ENCODE peak calls at places on chromosomes 3 and 15, in five cellular contexts. M, A, S, Y and E are unnamed samples.

GRCh38 chr3:192129586-192129985 is 597.8 kb downstream of the FGF12 start:
- DNase-seq in Y (no peak), A (no peak), S (no peak), M (no peak), E (no peak)

GRCh38 chr3:11654166-11654565 is 10.5 kb upstream of the VGLL4 start:
- DNase-seq in Y (no peak), M (no peak), A (no peak), S (no peak), E (no peak)

GRCh38 chr15:66573719-66574641 is 8.2 kb upstream of the LCTL start:
- DNase-seq in M (peak; percentile 11), Y (no peak), A (no peak), S (no peak), E (no peak)

GRCh38 chr3:123405021-123405420 is 43.9 kb downstream of the ADCY5 start:
- DNase-seq in Y (no peak), A (no peak), M (no peak), S (no peak), E (no peak)

GRCh38 chr3:72791132-72791531 is 57.1 kb downstream of the SHQ1 start:
- DNase-seq in A (no peak), S (no peak), Y (no peak), M (no peak), E (no peak)

GRCh38 chr15:33866101-33866737 is 102.1 kb upstream of the CHRM5 start:
- DNase-seq in Y (no peak), A (no peak), M (no peak), S (no peak), E (no peak)

GRCh38 chr3:77048186-77048585 is 8.3 kb downstream of the ROBO2 start:
- DNase-seq in Y (no peak), S (no peak), A (no peak), M (no peak), E (no peak)

GRCh38 chr3:153284282-153284938 is 122.4 kb downstream of the RAP2B start:
- DNase-seq in Y (peak; percentile 36), A (no peak), S (no peak), M (no peak), E (no peak)

GRCh38 chr3:9951962-9952805 is at the start of gene PRRT3:
- DNase-seq in Y (peak; percentile 53), M (no peak), S (peak; percentile 45), A (peak; percentile 20), E (peak; percentile 20)

GRCh38 chr15:79981861-79982455 is 11.0 kb upstream of the BCL2A1 start:
- DNase-seq in Y (no peak), S (no peak), M (no peak), A (no peak), E (no peak)

GRCh38 chr15:71747128-71748083 is 62.9 kb upstream of the NR2E3 start:
- DNase-seq in Y (no peak), A (no peak), S (no peak), M (no peak), E (no peak)

GRCh38 chr3:51306093-51306492 is 79.0 kb upstream of the MANF start:
- DNase-seq in A (no peak), S (no peak), Y (no peak), M (no peak), E (no peak)

GRCh38 chr3:58357402-58357801 is 24.7 kb downstream of the PXK start:
- DNase-seq in Y (no peak), A (no peak), M (no peak), S (no peak), E (no peak)

GRCh38 chr3:183502782-183503181 is 52.7 kb downstream of the KLHL6 start:
- DNase-seq in S (no peak), M (no peak), Y (no peak), A (no peak), E (no peak)

GRCh38 chr3:187651282-187651681 is 18.9 kb downstream of the SST start:
- DNase-seq in A (no peak), Y (no peak), S (no peak), M (no peak), E (no peak)

GRCh38 chr15:31296304-31297220 is 30.1 kb upstream of the KLF13 start:
- DNase-seq in Y (no peak), M (peak; percentile 97), A (no peak), S (peak; percentile 91), E (no peak)

GRCh38 chr3:185199671-185200070 is 46.8 kb upstream of the C3orf70 start:
- DNase-seq in A (no peak), Y (no peak), M (no peak), S (no peak), E (no peak)

GRCh38 chr3:179068779-179069530 is 2.7 kb downstream of the ZMAT3 start:
- DNase-seq in S (no peak), A (peak; percentile 27), Y (peak; percentile 26), M (no peak), E (peak; percentile 4)

GRCh38 chr3:185021326-185021725 is 131.5 kb downstream of the C3orf70 start:
- DNase-seq in S (no peak), M (no peak), A (no peak), Y (no peak), E (no peak)

GRCh38 chr3:17116007-17116659 is 231.4 kb downstream of the PLCL2 start:
- DNase-seq in M (no peak), Y (no peak), S (no peak), A (no peak), E (no peak)

GRCh38 chr3:190012314-190012782 is 108.3 kb downstream of the P3H2 start:
- DNase-seq in S (no peak), A (no peak), M (no peak), Y (no peak), E (no peak)

GRCh38 chr15:92578096-92578835 is 77.3 kb downstream of the FAM174B start:
- DNase-seq in S (no peak), Y (no peak), M (no peak), A (no peak), E (no peak)

GRCh38 chr3:30448946-30449686 is 157.3 kb upstream of the TGFBR2 start:
- DNase-seq in A (no peak), S (no peak), Y (no peak), M (no peak), E (no peak)

GRCh38 chr3:133472242-133472641 is 72.4 kb downstream of the BFSP2 start:
- DNase-seq in A (no peak), Y (no peak), S (no peak), M (no peak), E (no peak)

GRCh38 chr15:69876030-69876429 is 221.7 kb downstream of the TLE3 start:
- DNase-seq in S (no peak), Y (no peak), M (no peak), A (no peak), E (no peak)

GRCh38 chr3:197082871-197083270 is 53.3 kb upstream of the MELTF start:
- DNase-seq in A (no peak), M (no peak), S (no peak), Y (no peak), E (no peak)

GRCh38 chr3:58325525-58325992 is 7.1 kb upstream of the PXK start:
- DNase-seq in A (no peak), S (no peak), Y (no peak), M (no peak), E (no peak)

GRCh38 chr15:43792761-43793493 is 807 bp downstream of the SERF2 start:
- DNase-seq in Y (peak; percentile 19), M (no peak), A (no peak), S (no peak), E (no peak)

GRCh38 chr15:74723754-74724334 is 1.5 kb downstream of the CYP1A1 start:
- DNase-seq in Y (peak; percentile 25), S (no peak), M (no peak), A (no peak), E (no peak)

GRCh38 chr15:101635944-101636727 is 16.0 kb downstream of the TM2D3 start:
- DNase-seq in S (no peak), M (no peak), Y (no peak), A (no peak), E (no peak)

GRCh38 chr15:83278191-83278590 is 6.3 kb downstream of the BNC1 start:
- DNase-seq in S (no peak), Y (no peak), M (no peak), A (no peak), E (no peak)

GRCh38 chr3:172708905-172709775 is 1.7 kb downstream of the NCEH1 start:
- DNase-seq in A (no peak), S (no peak), M (no peak), Y (no peak), E (no peak)
- H3K27ac ChIP-seq in A (no peak overlapping the region), S (peak overlapping the region; percentile 94), M (no peak overlapping the region), Y (no peak overlapping the region), E (no peak overlapping the region)

GRCh38 chr15:99616773-99617342 is 51.1 kb downstream of the MEF2A start:
- DNase-seq in M (no peak), A (no peak), S (no peak), Y (no peak), E (no peak)
- H3K36me3 ChIP-seq in M (no peaks in the 10 kb centered on the region), A (no peaks in the 10 kb centered on the region), S (no peaks in the 10 kb centered on the region), Y (no peaks in the 10 kb centered on the region), E (no peaks in the 10 kb centered on the region)

GRCh38 chr3:128679338-128679737 is 28.7 kb upstream of the RPN1 start:
- DNase-seq in M (no peak), A (no peak), Y (no peak), S (no peak), E (no peak)
- H3K27ac ChIP-seq in M (no peak overlapping the region), A (no peak overlapping the region), Y (no peak overlapping the region), S (no peak overlapping the region), E (no peak overlapping the region)

GRCh38 chr3:48232232-48232631 is 8.7 kb upstream of the ZNF589 start:
- DNase-seq in S (no peak), Y (no peak), M (no peak), A (no peak), E (no peak)

GRCh38 chr3:48232734-48233133 is 8.2 kb upstream of the ZNF589 start:
- DNase-seq in M (no peak), Y (peak; percentile 55), A (peak; percentile 23), S (peak; percentile 72), E (no peak)

GRCh38 chr3:48236531-48236930 is 4.4 kb upstream of the ZNF589 start:
- DNase-seq in M (no peak), Y (no peak), A (no peak), S (no peak), E (no peak)

GRCh38 chr3:48238506-48239085 is 2.3 kb upstream of the ZNF589 start:
- DNase-seq in M (no peak), S (no peak), A (no peak), Y (no peak), E (no peak)

GRCh38 chr3:48233542-48233941 is 7.4 kb upstream of the ZNF589 start:
- DNase-seq in M (no peak), Y (no peak), A (no peak), S (no peak), E (no peak)
- H3K36me3 ChIP-seq in M (no peaks in the 10 kb centered on the region), Y (no peaks in the 10 kb centered on the region), A (no peaks in the 10 kb centered on the region), S (no peaks in the 10 kb centered on the region), E (no peaks in the 10 kb centered on the region)

DNA sequence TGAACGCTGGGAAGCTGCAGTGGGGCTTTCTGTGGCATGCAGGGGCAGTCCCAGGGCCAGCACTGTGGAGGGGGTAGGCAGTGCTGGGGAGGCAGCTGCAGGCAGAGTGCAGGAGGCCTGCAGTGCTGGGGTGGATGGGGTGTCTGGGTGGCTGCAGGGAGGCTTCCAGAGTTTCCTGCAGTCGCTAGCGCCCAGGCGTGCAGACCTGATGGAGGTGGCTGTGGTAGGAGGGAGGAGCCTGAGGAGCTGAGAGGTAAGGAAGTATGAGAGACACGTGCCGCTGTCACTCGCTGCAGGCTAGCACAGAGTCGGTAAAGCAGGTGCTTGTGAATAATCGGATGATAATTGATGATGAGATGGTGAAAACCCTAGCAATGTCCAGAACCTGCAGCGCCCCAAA is 16.3 kb downstream of the SYNM start:
- DNase-seq in S (no peak), A (no peak), Y (no peak), M (no peak), E (no peak)
- H3K27ac ChIP-seq in S (no peak overlapping the region), A (no peak overlapping the region), Y (no peak overlapping the region), M (no peak overlapping the region), E (no peak overlapping the region)

GRCh38 chr3:62266668-62267283 is 106.6 kb downstream of the FEZF2 start:
- DNase-seq in S (no peak), A (no peak), Y (no peak), M (no peak), E (no peak)
- H3K36me3 ChIP-seq in S (peaks cover 6% of the 10 kb centered on the region), A (no peaks in the 10 kb centered on the region), Y (no peaks in the 10 kb centered on the region), M (no peaks in the 10 kb centered on the region), E (no peaks in the 10 kb centered on the region)